ENCODE peak calls at places on chromosomes 12 and 14, in ten cellular contexts. B is stimulated activated CD4-positive, alpha-beta T cell treated with anti-CD3 and anti-CD28 coated beads, Interleukin-4, amount 100 ng/mL, for 48 hours; G is activated gamma-delta T cell; D is AG09309; F is T47D; J is ascending aorta; N is mesothelial cell of epicardium; Z is PC-3; M is GM12865; Y is GM13977. C is an unnamed sample.

GRCh38 chr12:110249716-110250225 is 31.3 kb upstream of the ATP2A2 start:
- DNase-seq in B (no peak), G (no peak), D (no peak), F (no peak), J (peak), N (no peak), Z (no peak), M (no peak), Y (no peak), C (no peak)

GRCh38 chr14:32576088-32576795 is 247.1 kb downstream of the AKAP6 start:
- DNase-seq in B (peak), G (no peak), D (no peak), F (peak), J (no peak), N (peak), Z (peak), M (peak), Y (peak), C (peak)

GRCh38 chr14:32650665-32651064 is 288.0 kb upstream of the NPAS3 start:
- DNase-seq in B (no peak), G (no peak), D (no peak), F (no peak), J (no peak), N (no peak), Z (peak), M (no peak), Y (no peak), C (no peak)

GRCh38 chr14:63659726-63660125 is 18.1 kb upstream of the WDR89 start:
- DNase-seq in B (no peak), G (no peak), D (no peak), F (peak), J (no peak), N (no peak), Z (peak), M (no peak), Y (no peak), C (no peak)

GRCh38 chr12:2239376-2240010 is 186.7 kb downstream of the CACNA1C start:
- DNase-seq in B (no peak), G (no peak), D (no peak), F (no peak), J (no peak), N (no peak), Z (no peak), M (no peak), Y (no peak), C (no peak)

GRCh38 chr14:105878125-105878524 is 351.7 kb downstream of the TMEM121 start:
- DNase-seq in B (no peak), G (no peak), D (no peak), F (no peak), J (no peak), N (no peak), Z (no peak), M (no peak), Y (no peak), C (no peak)

GRCh38 chr14:103568952-103569351 is 6.2 kb downstream of the COA8 start:
- DNase-seq in B (no peak), G (no peak), D (no peak), F (no peak), J (no peak), N (no peak), Z (no peak), M (no peak), Y (no peak), C (no peak)

GRCh38 chr12:52209321-52209720 is 17.5 kb upstream of the KRT80 start:
- DNase-seq in B (no peak), G (no peak), D (no peak), F (no peak), J (no peak), N (no peak), Z (no peak), M (no peak), Y (no peak), C (no peak)

GRCh38 chr12:123886931-123887582 is 85.6 kb downstream of the CCDC92 start:
- DNase-seq in B (no peak), G (no peak), D (no peak), F (no peak), J (no peak), N (no peak), Z (no peak), M (no peak), Y (no peak), C (no peak)

GRCh38 chr14:80465541-80466220 is 254.4 kb upstream of the DIO2 start:
- DNase-seq in B (no peak), G (no peak), D (no peak), F (no peak), J (no peak), N (no peak), Z (no peak), M (no peak), Y (no peak), C (no peak)

GRCh38 chr14:24100982-24101494 is 6.9 kb downstream of the PCK2 start:
- DNase-seq in B (no peak), G (no peak), D (no peak), F (no peak), J (no peak), N (no peak), Z (no peak), M (no peak), Y (no peak), C (no peak)

GRCh38 chr12:77640356-77640755 is 190.3 kb upstream of the NAV3 start:
- DNase-seq in B (no peak), G (no peak), D (no peak), F (no peak), J (no peak), N (no peak), Z (no peak), M (no peak), Y (no peak), C (no peak)

GRCh38 chr12:123271182-123271491 is 519 bp downstream of the CDK2AP1 start:
- DNase-seq in B (peak), G (peak), D (no peak), F (peak), J (peak), N (peak), Z (peak), M (peak), Y (peak), C (no peak)

GRCh38 chr12:130872179-130873096 is 572 bp downstream of the RAN start:
- DNase-seq in B (no peak), G (peak), D (no peak), F (peak), J (peak), N (peak), Z (peak), M (peak), Y (peak), C (no peak)

GRCh38 chr12:131796411-131796736 is 31.8 kb upstream of the MMP17 start:
- DNase-seq in B (no peak), G (no peak), D (no peak), F (no peak), J (no peak), N (no peak), Z (no peak), M (no peak), Y (no peak), C (no peak)

GRCh38 chr12:11716794-11717532 is 67.5 kb downstream of the ETV6 start:
- DNase-seq in B (no peak), G (no peak), D (no peak), F (no peak), J (no peak), N (no peak), Z (no peak), M (no peak), Y (no peak), C (no peak)

GRCh38 chr14:42224053-42224888 is 617.6 kb downstream of the LRFN5 start:
- DNase-seq in B (peak), G (no peak), D (no peak), F (peak), J (no peak), N (peak), Z (peak), M (peak), Y (peak), C (peak)

GRCh38 chr12:69238589-69239285 is 632 bp upstream of the CPSF6 start:
- DNase-seq in B (no peak), G (no peak), D (no peak), F (no peak), J (no peak), N (no peak), Z (no peak), M (no peak), Y (no peak), C (no peak)

GRCh38 chr14:31745741-31746140 is 184.5 kb downstream of the NUBPL start:
- DNase-seq in B (no peak), G (no peak), D (no peak), F (no peak), J (no peak), N (no peak), Z (no peak), M (no peak), Y (no peak), C (no peak)

GRCh38 chr12:13288501-13288900 is 92.0 kb downstream of the EMP1 start:
- DNase-seq in B (no peak), G (no peak), D (no peak), F (no peak), J (no peak), N (no peak), Z (no peak), M (no peak), Y (no peak), C (no peak)

GRCh38 chr12:6264402-6265037 is 46.0 kb upstream of the PLEKHG6 start:
- DNase-seq in B (no peak), G (no peak), D (no peak), F (peak), J (no peak), N (no peak), Z (no peak), M (peak), Y (no peak), C (peak)

GRCh38 chr14:51661504-51661903 is 9.8 kb downstream of the FRMD6 start:
- DNase-seq in B (no peak), G (no peak), D (no peak), F (no peak), J (no peak), N (no peak), Z (no peak), M (no peak), Y (no peak), C (no peak)

GRCh38 chr12:55818886-55819285 is 1.0 kb downstream of the ORMDL2 start:
- DNase-seq in B (no peak), G (no peak), D (no peak), F (no peak), J (peak), N (no peak), Z (no peak), M (no peak), Y (no peak), C (no peak)

GRCh38 chr12:4191149-4191548 is 82.4 kb upstream of the CCND2 start:
- DNase-seq in B (no peak), G (no peak), D (no peak), F (no peak), J (no peak), N (no peak), Z (no peak), M (no peak), Y (no peak), C (no peak)

GRCh38 chr12:8722286-8722685 is 24.5 kb downstream of the RIMKLB start:
- DNase-seq in B (no peak), G (no peak), D (no peak), F (no peak), J (no peak), N (no peak), Z (no peak), M (no peak), Y (no peak), C (no peak)

GRCh38 chr14:93824518-93825234 is 36.4 kb upstream of the PRIMA1 start:
- DNase-seq in B (no peak), G (no peak), D (no peak), F (no peak), J (no peak), N (no peak), Z (no peak), M (no peak), Y (no peak), C (no peak)

GRCh38 chr12:28180791-28181190 is 9.5 kb upstream of the CCDC91 start:
- DNase-seq in B (no peak), G (no peak), D (no peak), F (no peak), J (no peak), N (no peak), Z (no peak), M (no peak), Y (no peak), C (no peak)

GRCh38 chr12:54338682-54339296 is 13.9 kb downstream of the COPZ1 start:
- DNase-seq in B (no peak), G (no peak), D (no peak), F (no peak), J (no peak), N (no peak), Z (no peak), M (no peak), Y (no peak), C (no peak)

GRCh38 chr12:29041621-29042020 is 107.5 kb upstream of the FAR2 start:
- DNase-seq in B (no peak), G (no peak), D (peak), F (no peak), J (no peak), N (no peak), Z (peak), M (no peak), Y (no peak), C (no peak)

GRCh38 chr14:25090716-25091454 is 40.9 kb upstream of the STXBP6 start:
- DNase-seq in B (no peak), G (no peak), D (peak), F (peak), J (no peak), N (no peak), Z (peak), M (no peak), Y (no peak), C (no peak)

GRCh38 chr14:59419383-59419782 is 45.8 kb downstream of the GPR135 start:
- DNase-seq in B (no peak), G (no peak), D (no peak), F (no peak), J (no peak), N (no peak), Z (no peak), M (no peak), Y (no peak), C (no peak)

GRCh38 chr12:93777249-93777648 is 100.1 kb downstream of the CRADD start:
- DNase-seq in B (no peak), G (no peak), D (no peak), F (no peak), J (no peak), N (no peak), Z (peak), M (no peak), Y (no peak), C (no peak)

GRCh38 chr14:42911642-42912041 is 1305.0 kb downstream of the LRFN5 start:
- DNase-seq in B (no peak), G (no peak), D (no peak), F (peak), J (no peak), N (no peak), Z (peak), M (no peak), Y (no peak), C (no peak)

GRCh38 chr12:54988402-54989054 is 4.0 kb upstream of the TESPA1 start:
- DNase-seq in B (no peak), G (no peak), D (no peak), F (peak), J (no peak), N (peak), Z (peak), M (peak), Y (no peak), C (peak)

GRCh38 chr12:57590892-57591566 is at the start of gene PIP4K2C:
- DNase-seq in B (peak), G (peak), D (no peak), F (peak), J (peak), N (peak), Z (peak), M (peak), Y (peak), C (peak)

GRCh38 chr12:117686210-117686609 is 282.6 kb downstream of the KSR2 start:
- DNase-seq in B (no peak), G (no peak), D (no peak), F (no peak), J (no peak), N (no peak), Z (no peak), M (no peak), Y (no peak), C (no peak)

GRCh38 chr12:88062464-88062863 is 33.3 kb upstream of the C12orf50 start:
- DNase-seq in B (no peak), G (no peak), D (no peak), F (no peak), J (no peak), N (no peak), Z (no peak), M (peak), Y (peak), C (no peak)

C was measured in LNCaP clone FGC.